ENCODE peak calls at places on chromosomes 13 and 19, in ten cellular contexts. E is heart left ventricle, V is breast epithelium, Y is psoas muscle, F is esophagus muscularis mucosa, C is fibroblast of lung, L is PC-9, G is Peyer's patch, J is AG04450, U is endodermal cell. A is an unnamed sample. For H3K9me3, the result is how much of the 10 kb centered on the place peaks cover.

GRCh38 chr19:45258862-45259261 is 7.8 kb downstream of the MARK4 start:
- DNase-seq in E (no peak), V (no peak), Y (no peak), F (no peak), C (no peak), L (no peak), G (no peak), J (no peak), U (no peak), A (no peak)

GRCh38 chr19:46631481-46631880 is 4.5 kb downstream of the GNG8 start:
- DNase-seq in E (no peak), V (peak), Y (peak), F (no peak), C (peak), L (no peak), G (no peak), J (no peak), U (no peak), A (no peak)

GRCh38 chr13:34349091-34349722 is 531.3 kb downstream of the RFC3 start:
- DNase-seq in E (peak), V (peak), Y (peak), F (no peak), C (peak), L (peak), G (no peak), J (peak), U (no peak), A (no peak)

GRCh38 chr19:9354651-9355050 is 8.2 kb upstream of the ZNF177 start:
- DNase-seq in E (no peak), V (no peak), Y (no peak), F (no peak), C (no peak), L (no peak), G (no peak), J (no peak), U (no peak), A (no peak)

GRCh38 chr19:6023085-6023682 is 45.2 kb upstream of the RANBP3 start:
- DNase-seq in E (no peak), V (no peak), Y (no peak), F (no peak), C (peak), L (no peak), G (peak), J (no peak), U (no peak), A (peak)

GRCh38 chr13:26965058-26965380 is 204.4 kb upstream of the GPR12 start:
- DNase-seq in E (no peak), V (no peak), Y (no peak), F (no peak), C (no peak), L (no peak), G (peak), J (no peak), U (no peak), A (no peak)

GRCh38 chr13:50891206-50891605 is 18.4 kb upstream of the RNASEH2B start:
- DNase-seq in E (no peak), V (no peak), Y (no peak), F (no peak), C (no peak), L (no peak), G (no peak), J (no peak), U (no peak), A (no peak)

GRCh38 chr13:25927363-25927762 is 124.5 kb downstream of the SHISA2 start:
- DNase-seq in E (no peak), V (no peak), Y (no peak), F (no peak), C (no peak), L (no peak), G (no peak), J (no peak), U (no peak), A (no peak)

GRCh38 chr13:99605417-99606321 is 104.4 kb downstream of the TM9SF2 start:
- DNase-seq in E (peak), V (no peak), Y (peak), F (no peak), C (peak), L (no peak), G (peak), J (no peak), U (peak), A (peak)

GRCh38 chr13:21297914-21298831 is 121.7 kb downstream of the MRPL57 start:
- DNase-seq in E (peak), V (peak), Y (peak), F (peak), C (peak), L (peak), G (peak), J (peak), U (peak), A (peak)

GRCh38 chr19:48043675-48044258 is at the start of gene CABP5:
- DNase-seq in E (no peak), V (no peak), Y (no peak), F (no peak), C (no peak), L (no peak), G (no peak), J (no peak), U (no peak), A (no peak)

GRCh38 chr13:60347174-60347573 is 49.8 kb upstream of the TDRD3 start:
- DNase-seq in E (no peak), V (no peak), Y (no peak), F (no peak), C (no peak), L (no peak), G (no peak), J (no peak), U (no peak), A (no peak)

GRCh38 chr13:27619093-27619705 is 1.1 kb downstream of the LNX2 start:
- DNase-seq in E (no peak), V (no peak), Y (no peak), F (no peak), C (peak), L (no peak), G (no peak), J (no peak), U (no peak), A (no peak)

GRCh38 chr19:40284501-40285352 is at the start of gene AKT2:
- DNase-seq in E (peak), V (no peak), Y (peak), F (no peak), C (peak), L (no peak), G (no peak), J (peak), U (peak), A (no peak)

GRCh38 chr13:99408703-99409000 is 92.6 kb upstream of the TM9SF2 start:
- DNase-seq in E (no peak), V (no peak), Y (no peak), F (no peak), C (no peak), L (no peak), G (no peak), J (no peak), U (no peak), A (no peak)

GRCh38 chr13:95624020-95624419 is 20.5 kb downstream of the DZIP1 start:
- DNase-seq in E (no peak), V (no peak), Y (no peak), F (peak), C (peak), L (peak), G (no peak), J (no peak), U (peak), A (no peak)

GRCh38 chr13:79285159-79285558 is 120.9 kb downstream of the RBM26 start:
- DNase-seq in E (no peak), V (no peak), Y (no peak), F (no peak), C (no peak), L (no peak), G (no peak), J (no peak), U (no peak), A (no peak)

GRCh38 chr13:107258599-107259187 is 690.8 kb upstream of the ARGLU1 start:
- DNase-seq in E (no peak), V (no peak), Y (no peak), F (no peak), C (peak), L (peak), G (no peak), J (peak), U (no peak), A (no peak)

GRCh38 chr19:55642153-55643002 is 1.1 kb upstream of the ZNF581 start:
- DNase-seq in E (no peak), V (no peak), Y (no peak), F (no peak), C (peak), L (no peak), G (peak), J (no peak), U (peak), A (no peak)

GRCh38 chr13:30616927-30617314 is 799 bp upstream of the USPL1 start:
- DNase-seq in E (peak), V (peak), Y (no peak), F (peak), C (peak), L (peak), G (no peak), J (peak), U (peak), A (no peak)

GRCh38 chr19:33640773-33641172 is 19.0 kb downstream of the CHST8 start:
- DNase-seq in E (no peak), V (no peak), Y (no peak), F (no peak), C (no peak), L (no peak), G (no peak), J (no peak), U (peak), A (no peak)

GRCh38 chr19:7869453-7869909 is 4.7 kb downstream of the PRR36 start:
- DNase-seq in E (no peak), V (peak), Y (peak), F (no peak), C (no peak), L (peak), G (peak), J (no peak), U (peak), A (peak)

GRCh38 chr13:34223984-34224383 is 406.0 kb downstream of the RFC3 start:
- DNase-seq in E (no peak), V (no peak), Y (no peak), F (no peak), C (peak), L (no peak), G (no peak), J (no peak), U (no peak), A (no peak)

GRCh38 chr19:7145494-7145893 is 76.0 kb downstream of the ZNF557 start:
- DNase-seq in E (no peak), V (no peak), Y (no peak), F (no peak), C (no peak), L (peak), G (no peak), J (no peak), U (no peak), A (no peak)

GRCh38 chr19:32876236-32876918 is 6.8 kb upstream of the SLC7A9 start:
- DNase-seq in E (no peak), V (no peak), Y (no peak), F (no peak), C (no peak), L (no peak), G (peak), J (no peak), U (no peak), A (no peak)

GRCh38 chr13:105144936-105145335 is 1390.5 kb downstream of the EFNB2 start:
- DNase-seq in E (no peak), V (no peak), Y (no peak), F (no peak), C (no peak), L (no peak), G (no peak), J (no peak), U (no peak), A (no peak)

GRCh38 chr13:75129331-75129730 is 352.6 kb downstream of the TBC1D4 start:
- DNase-seq in E (no peak), V (no peak), Y (no peak), F (no peak), C (peak), L (no peak), G (no peak), J (no peak), U (no peak), A (no peak)

GRCh38 chr19:17078920-17079709 is 3.5 kb downstream of the MYO9B start:
- DNase-seq in E (no peak), V (no peak), Y (no peak), F (no peak), C (no peak), L (no peak), G (no peak), J (no peak), U (no peak), A (peak)

DNA sequence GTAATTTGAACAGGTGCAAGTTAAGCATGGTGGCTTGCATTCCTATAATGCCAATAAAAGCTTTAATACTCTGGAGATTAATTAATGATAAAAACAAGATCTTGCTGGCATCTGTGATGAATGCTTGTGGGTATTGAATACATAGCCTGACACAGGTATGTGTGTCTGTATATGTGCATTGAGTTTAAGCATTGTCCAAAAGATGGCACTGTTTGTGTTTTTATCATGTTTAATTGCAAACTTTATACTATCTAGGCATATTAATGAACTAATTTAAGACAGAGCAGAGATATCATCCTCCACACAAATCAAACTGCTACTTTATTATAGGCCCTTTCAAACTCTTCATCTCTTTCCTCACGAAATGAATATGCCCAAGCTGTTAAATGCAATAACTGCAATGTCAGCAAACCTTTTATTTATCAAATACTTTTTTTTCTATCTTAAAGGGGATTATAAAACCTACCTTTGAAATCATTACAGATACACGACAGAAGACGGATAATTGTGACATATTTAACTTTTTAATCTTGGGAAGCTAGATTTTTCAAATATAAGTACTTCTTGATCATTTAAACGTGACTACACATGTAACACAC is 86.5 kb downstream of the TNFSF11 start:
- DNase-seq in E (no peak), V (no peak), Y (no peak), F (no peak), C (peak), L (no peak), G (no peak), J (no peak), U (no peak), A (no peak)
- TF ChIP-seq CTCF in E (peak), V (no peak), Y (no peak), F (no peak), C (peak), L (peak), G (no peak), J (peak), U (no peak), A (no peak)

DNA sequence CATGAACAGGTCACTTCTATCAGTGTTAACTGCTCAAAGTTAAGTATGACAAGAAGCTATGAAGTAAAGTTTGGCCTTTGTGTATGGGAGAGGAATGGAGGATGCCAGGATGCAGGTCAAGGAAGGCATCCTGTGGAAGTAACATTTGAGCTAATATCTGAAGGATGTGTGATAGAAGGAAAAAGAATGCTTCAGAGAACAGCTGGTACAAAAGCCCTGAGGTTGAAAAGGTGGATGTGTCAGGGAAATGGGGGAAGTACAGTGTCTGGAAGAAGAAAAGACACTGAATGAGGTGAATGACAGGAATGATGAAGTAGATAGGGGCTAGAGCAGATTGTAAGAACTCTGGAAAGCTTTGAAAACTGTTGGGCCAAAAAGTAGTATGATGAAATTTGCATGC is 67.1 kb downstream of the ZNF91 start:
- DNase-seq in E (no peak), V (no peak), Y (no peak), F (peak), C (no peak), L (no peak), G (no peak), J (no peak), U (no peak), A (no peak)
- H3K9me3 ChIP-seq in E (under half), V (under half), Y (under half), F (under half), C (under half), L (under half), G (under half), J (under half), U (half or more), A (half or more)

DNA sequence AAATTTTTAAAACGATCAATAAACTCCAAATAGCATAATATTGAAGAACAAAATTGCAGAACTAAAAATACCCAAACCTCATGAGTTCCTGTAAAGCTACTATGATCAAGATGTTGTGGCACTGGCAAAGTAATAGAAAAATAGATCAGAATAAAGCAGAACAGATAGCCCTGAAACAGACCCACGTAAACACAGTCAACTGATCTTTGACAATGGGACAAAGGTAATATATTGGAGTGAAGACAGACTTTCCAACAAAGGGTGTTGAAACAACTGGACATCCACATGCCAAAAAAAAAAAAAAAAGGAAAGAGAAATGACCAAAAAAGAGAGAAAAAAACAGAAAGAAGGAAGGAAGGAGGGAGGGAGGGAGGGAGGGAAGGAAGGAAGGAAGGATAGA is 138.7 kb downstream of the IRS2 start:
- DNase-seq in E (no peak), V (no peak), Y (no peak), F (no peak), C (no peak), L (no peak), G (no peak), J (no peak), U (no peak), A (no peak)
- H3K4me3 ChIP-seq in E (no peak), V (no peak), Y (no peak), F (no peak), C (no peak), L (no peak), G (no peak), J (no peak), U (no peak), A (no peak)

GRCh38 chr19:18519962-18520847 is 1.7 kb downstream of the ELL start:
- DNase-seq in E (peak), V (peak), Y (peak), F (no peak), C (peak), L (peak), G (peak), J (peak), U (peak), A (peak)

GRCh38 chr19:18523841-18524240 is 2.0 kb upstream of the ELL start:
- DNase-seq in E (no peak), V (no peak), Y (no peak), F (no peak), C (no peak), L (no peak), G (no peak), J (no peak), U (peak), A (no peak)

GRCh38 chr19:18521692-18522123 is at the start of gene ELL:
- DNase-seq in E (no peak), V (no peak), Y (no peak), F (no peak), C (no peak), L (no peak), G (no peak), J (no peak), U (no peak), A (no peak)

GRCh38 chr19:18520848-18521691 is 800 bp downstream of the ELL start:
- DNase-seq in E (peak), V (no peak), Y (peak), F (no peak), C (no peak), L (no peak), G (peak), J (no peak), U (peak), A (peak)

GRCh38 chr19:18522124-18522861 is 423 bp upstream of the ELL start:
- DNase-seq in E (peak), V (peak), Y (peak), F (peak), C (peak), L (peak), G (peak), J (peak), U (peak), A (peak)
- TF ChIP-seq CTCF in E (no peak), V (peak), Y (peak), F (no peak), C (no peak), L (no peak), G (no peak), J (peak), U (no peak), A (no peak)

GRCh38 chr13:18959229-18959628 is 222.4 kb downstream of the TUBA3C start:
- DNase-seq in E (no peak), V (no peak), Y (no peak), F (no peak), C (no peak), L (no peak), G (peak), J (no peak), U (no peak), A (no peak)
- H3K9me3 ChIP-seq in E (under half), V (under half), Y (under half), F (under half), C (under half), L (under half), G (under half), J (half or more), U (half or more), A (under half)

DNA sequence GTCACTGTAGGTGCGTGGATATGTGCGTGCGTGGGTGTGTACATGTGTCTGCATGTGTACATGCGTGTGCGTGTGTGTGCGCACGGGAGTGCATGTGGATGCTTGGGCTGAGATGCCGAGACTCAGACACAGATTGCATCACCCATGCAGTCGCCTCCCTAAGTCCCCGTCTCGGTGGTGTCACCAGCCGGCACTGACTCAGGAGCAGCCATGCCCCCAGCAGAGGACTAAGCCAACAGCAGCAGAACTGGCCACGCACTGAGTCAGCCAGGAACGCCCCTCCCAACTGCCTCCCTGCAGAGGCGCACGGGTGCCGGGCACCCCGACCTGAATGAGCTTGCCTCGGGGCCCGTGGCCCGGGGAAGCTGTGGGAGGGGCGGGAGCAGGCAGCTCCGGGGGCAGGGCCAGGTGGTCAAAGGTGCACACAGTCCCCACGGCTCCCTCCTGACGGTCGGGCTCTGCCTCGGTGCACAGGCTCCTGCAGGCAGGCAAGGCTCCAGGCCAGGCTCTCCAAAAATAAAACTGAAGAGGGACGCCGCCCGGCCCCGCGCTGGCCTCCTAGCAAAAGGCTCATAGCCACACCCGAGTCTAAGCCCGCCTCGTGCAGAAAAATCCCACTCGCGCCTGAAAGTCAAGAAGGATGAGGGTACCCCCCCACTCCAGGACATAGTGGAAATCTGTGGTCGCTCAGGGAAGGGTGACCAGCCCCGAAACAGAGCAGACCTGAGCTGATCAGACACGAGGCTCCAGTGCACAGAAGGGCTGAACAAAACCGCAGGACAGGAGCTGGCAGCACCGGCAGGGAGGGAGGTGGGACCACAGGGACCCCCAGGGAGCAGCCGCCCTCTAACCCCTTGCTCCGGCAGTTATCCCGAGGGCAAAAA is 49.2 kb downstream of the GADD45B start:
- DNase-seq in E (no peak), V (no peak), Y (peak), F (no peak), C (peak), L (peak), G (no peak), J (no peak), U (peak), A (peak)
- H3K4me3 ChIP-seq in E (peak), V (peak), Y (peak), F (peak), C (no peak), L (peak), G (no peak), J (no peak), U (no peak), A (no peak)

GRCh38 chr19:35216833-35217707 is 11.5 kb downstream of the FAM187B start:
- DNase-seq in E (peak), V (no peak), Y (no peak), F (no peak), C (no peak), L (peak), G (no peak), J (no peak), U (peak), A (no peak)
- TF ChIP-seq CTCF in E (no peak), V (no peak), Y (no peak), F (no peak), C (no peak), L (peak), G (peak), J (no peak), U (peak), A (no peak)